ENCODE peak calls at places on chromosome 13, in seven cellular contexts. H is ecto neural progenitor cell; Z is stimulated activated CD8-positive, alpha-beta memory T cell treated with anti-CD3 and anti-CD28 coated beads, Interleukin-12 subunit alpha, Interleukin-12 subunit beta, amount 100 ng/mL, for 1 hour; G is IMR-90; Y is cardiac fibroblast; E is tibial artery; D is D341Med. U is an unnamed sample.

GRCh38 chr13:35548790-35549189 is 72.3 kb upstream of the MAB21L1 start:
- DNase-seq in H (no peak), E (no peak), Z (no peak), G (no peak), D (no peak), Y (no peak), U (no peak)

GRCh38 chr13:110150384-110151091 is 156.4 kb downstream of the COL4A1 start:
- DNase-seq in D (no peak), Y (no peak), E (no peak), G (peak), Z (no peak), H (peak), U (no peak)

GRCh38 chr13:61286148-61286745 is 129.4 kb downstream of the PCDH20 start:
- DNase-seq in Z (no peak), D (peak), G (no peak), H (no peak), Y (no peak), E (no peak), U (no peak)

GRCh38 chr13:31747966-31748365 is 8.6 kb downstream of the RXFP2 start:
- DNase-seq in G (no peak), Y (no peak), Z (no peak), D (no peak), H (no peak), E (no peak), U (no peak)

GRCh38 chr13:43611631-43612416 is 174.9 kb downstream of the ENOX1 start:
- DNase-seq in Y (no peak), Z (no peak), G (no peak), H (no peak), D (no peak), E (no peak), U (no peak)

GRCh38 chr13:42747399-42747873 is 33.9 kb upstream of the FAM216B start:
- DNase-seq in G (peak), Y (peak), D (no peak), Z (no peak), H (no peak), E (no peak), U (no peak)

GRCh38 chr13:54563286-54563685 is 1534.7 kb downstream of the OLFM4 start:
- DNase-seq in G (no peak), Z (no peak), H (no peak), D (no peak), Y (no peak), E (no peak), U (no peak)

GRCh38 chr13:110265682-110266430 is 41.1 kb downstream of the COL4A1 start:
- DNase-seq in Z (no peak), H (no peak), D (no peak), G (no peak), E (peak), Y (no peak), U (no peak)

U was measured in omental fat pad.